ENCODE peak calls at places on chromosomes 3 and 15, in five cellular contexts. I, Z, H, D and M are unnamed samples.

GRCh38 chr15:52288051-52288942 is 7.3 kb downstream of the MYO5C start:
- DNase-seq in I (no peak), Z (no peak), H (peak), D (no peak), M (peak)

GRCh38 chr3:129114455-129114854 is 7.1 kb downstream of the RAB43 start:
- DNase-seq in I (no peak), Z (no peak), H (no peak), D (no peak), M (no peak)

GRCh38 chr15:40909662-40910625 is 15.7 kb downstream of the VPS18 start:
- DNase-seq in I (no peak), Z (no peak), H (no peak), D (no peak), M (no peak)

GRCh38 chr3:58111513-58112184 is 99.1 kb downstream of the DNASE1L3 start:
- DNase-seq in I (no peak), Z (no peak), H (peak), D (no peak), M (no peak)

GRCh38 chr3:123283074-123283473 is 81.3 kb downstream of the SEC22A start:
- DNase-seq in I (no peak), Z (no peak), H (no peak), D (no peak), M (no peak)

GRCh38 chr3:61600195-61600594 is 38.8 kb downstream of the PTPRG start:
- DNase-seq in I (no peak), Z (no peak), H (peak), D (no peak), M (no peak)

GRCh38 chr15:43279496-43279895 is 12.8 kb upstream of the TGM5 start:
- DNase-seq in I (no peak), Z (no peak), H (no peak), D (no peak), M (no peak)

GRCh38 chr15:48285329-48286214 is 45.7 kb upstream of the DUT start:
- DNase-seq in I (peak), Z (no peak), H (peak), D (peak), M (peak)

GRCh38 chr15:62848631-62849050 is 193.9 kb upstream of the TPM1 start:
- DNase-seq in I (no peak), Z (no peak), H (no peak), D (no peak), M (no peak)

GRCh38 chr15:78672285-78673003 is 31.4 kb upstream of the CHRNB4 start:
- DNase-seq in I (no peak), Z (no peak), H (no peak), D (no peak), M (no peak)

GRCh38 chr15:89460048-89460447 is 36.3 kb downstream of the RHCG start:
- DNase-seq in I (no peak), Z (no peak), H (no peak), D (no peak), M (no peak)

GRCh38 chr15:93997071-93997658 is 234.2 kb upstream of the MCTP2 start:
- DNase-seq in I (peak), Z (no peak), H (peak), D (no peak), M (no peak)

GRCh38 chr15:25727867-25728600 is 135.1 kb downstream of the ATP10A start:
- DNase-seq in I (no peak), Z (no peak), H (no peak), D (no peak), M (no peak)

GRCh38 chr15:101381671-101382212 is 86.7 kb upstream of the SNRPA1 start:
- DNase-seq in I (no peak), Z (no peak), H (no peak), D (no peak), M (no peak)

GRCh38 chr15:69523010-69524001 is 70.7 kb downstream of the RPLP1 start:
- DNase-seq in I (peak), Z (peak), H (peak), D (peak), M (no peak)

GRCh38 chr3:123686254-123686653 is 101.4 kb upstream of the HACD2 start:
- DNase-seq in I (no peak), Z (no peak), H (no peak), D (no peak), M (no peak)

GRCh38 chr15:28929200-28929599 is 43.4 kb downstream of the APBA2 start:
- DNase-seq in I (no peak), Z (no peak), H (no peak), D (no peak), M (no peak)

GRCh38 chr3:86029590-86029989 is 961.4 kb downstream of the VGLL3 start:
- DNase-seq in I (no peak), Z (no peak), H (peak), D (no peak), M (peak)

GRCh38 chr3:24704496-24704895 is 209.8 kb upstream of the THRB start:
- DNase-seq in I (peak), Z (no peak), H (peak), D (no peak), M (peak)

GRCh38 chr15:52803543-52804306 is 13.6 kb upstream of the ONECUT1 start:
- DNase-seq in I (no peak), Z (no peak), H (no peak), D (no peak), M (no peak)

GRCh38 chr3:50612234-50612972 is 829 bp upstream of the CISH start:
- DNase-seq in I (no peak), Z (no peak), H (no peak), D (no peak), M (no peak)

GRCh38 chr15:44194397-44195150 is 497 bp downstream of the FRMD5 start:
- DNase-seq in I (peak), Z (peak), H (peak), D (peak), M (no peak)

GRCh38 chr15:91055548-91056331 is 33.3 kb upstream of the VPS33B start:
- DNase-seq in I (peak), Z (no peak), H (peak), D (no peak), M (peak)

GRCh38 chr3:62109534-62109933 is 263.8 kb downstream of the FEZF2 start:
- DNase-seq in I (no peak), Z (no peak), H (peak), D (no peak), M (peak)

GRCh38 chr3:172846103-172846561 is 95.6 kb downstream of the ECT2 start:
- DNase-seq in I (no peak), Z (no peak), H (no peak), D (no peak), M (no peak)